ENCODE peak calls at places on chromosomes 2 and 18, in four cellular contexts. One of them, this sample, is unnamed.

GRCh38 chr2:236205867-236206645 is 37.9 kb upstream of the GBX2 start:
- DNase-seq in thoracic aorta: no peak
- DNase-seq in A549: no peak
- DNase-seq in IMR-90: no peak
- DNase-seq in this sample: no peak

GRCh38 chr2:172859821-172860707 is 124.4 kb downstream of the RAPGEF4 start:
- DNase-seq in thoracic aorta: no peak
- DNase-seq in A549: no peak
- DNase-seq in IMR-90: no peak
- DNase-seq in this sample: no peak

GRCh38 chr2:30710016-30710415 is 97.2 kb downstream of the CAPN13 start:
- DNase-seq in thoracic aorta: no peak
- DNase-seq in A549: no peak
- DNase-seq in IMR-90: no peak
- DNase-seq in this sample: no peak

GRCh38 chr2:20190862-20191713 is 33.8 kb downstream of the SDC1 start:
- DNase-seq in thoracic aorta: no peak
- DNase-seq in A549: peak
- DNase-seq in IMR-90: no peak
- DNase-seq in this sample: no peak

GRCh38 chr2:162037028-162037795 is 36.8 kb downstream of the DPP4 start:
- DNase-seq in thoracic aorta: no peak
- DNase-seq in A549: no peak
- DNase-seq in IMR-90: no peak
- DNase-seq in this sample: no peak

GRCh38 chr18:45686892-45687611 is 36.9 kb upstream of the SLC14A1 start:
- DNase-seq in thoracic aorta: no peak
- DNase-seq in A549: no peak
- DNase-seq in IMR-90: no peak
- DNase-seq in this sample: no peak

GRCh38 chr2:56168163-56168562 is 15.6 kb upstream of the CCDC85A start:
- DNase-seq in thoracic aorta: no peak
- DNase-seq in A549: no peak
- DNase-seq in IMR-90: no peak
- DNase-seq in this sample: no peak

GRCh38 chr2:47778698-47779415 is 4.1 kb upstream of the MSH6 start:
- DNase-seq in thoracic aorta: no peak
- DNase-seq in A549: no peak
- DNase-seq in IMR-90: no peak
- DNase-seq in this sample: no peak

GRCh38 chr2:164661349-164661748 is 40.1 kb upstream of the GRB14 start:
- DNase-seq in thoracic aorta: no peak
- DNase-seq in A549: peak
- DNase-seq in IMR-90: peak
- DNase-seq in this sample: no peak

GRCh38 chr2:85314884-85315242 is 12.9 kb downstream of the TGOLN2 start:
- DNase-seq in thoracic aorta: no peak
- DNase-seq in A549: no peak
- DNase-seq in IMR-90: no peak
- DNase-seq in this sample: no peak

GRCh38 chr18:36901277-36901701 is 72.4 kb downstream of the KIAA1328 start:
- DNase-seq in thoracic aorta: no peak
- DNase-seq in A549: no peak
- DNase-seq in IMR-90: peak
- DNase-seq in this sample: no peak

GRCh38 chr2:134778372-134778771 is 59.6 kb upstream of the TMEM163 start:
- DNase-seq in thoracic aorta: no peak
- DNase-seq in A549: peak
- DNase-seq in IMR-90: no peak
- DNase-seq in this sample: no peak
- TF ChIP-seq CTCF in thoracic aorta: no peak
- TF ChIP-seq CTCF in A549: peak
- TF ChIP-seq CTCF in IMR-90: no peak
- TF ChIP-seq CTCF in this sample: no peak

DNA sequence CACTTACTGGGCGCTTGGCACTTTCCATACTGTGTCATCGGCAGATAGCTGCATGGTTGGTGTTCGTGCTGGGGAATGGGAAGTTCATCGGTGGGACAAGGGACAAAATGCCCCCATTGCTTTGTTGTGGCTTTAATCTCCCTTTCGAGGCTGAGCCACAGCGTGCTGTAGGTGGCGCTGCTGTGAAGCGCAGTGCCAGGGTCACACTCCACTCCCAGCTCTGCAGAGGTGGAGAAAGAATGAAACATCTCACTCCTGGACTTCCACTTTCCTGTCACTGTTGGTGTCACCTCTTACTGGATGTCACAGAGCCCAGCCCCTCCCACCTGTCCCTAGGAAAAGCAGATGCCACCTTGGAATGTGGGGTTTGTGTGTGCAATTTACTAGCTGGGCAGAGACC is 8.7 kb downstream of the TYMS start:
- DNase-seq in thoracic aorta: no peak
- DNase-seq in A549: no peak
- DNase-seq in IMR-90: no peak
- DNase-seq in this sample: no peak
- TF ChIP-seq CTCF in thoracic aorta: no peak
- TF ChIP-seq CTCF in A549: no peak
- TF ChIP-seq CTCF in IMR-90: peak
- TF ChIP-seq CTCF in this sample: no peak

GRCh38 chr2:241859436-241860183 is 916 bp upstream of the PDCD1 start:
- DNase-seq in thoracic aorta: no peak
- DNase-seq in A549: no peak
- DNase-seq in IMR-90: peak
- DNase-seq in this sample: no peak
- TF ChIP-seq CTCF in thoracic aorta: no peak
- TF ChIP-seq CTCF in A549: no peak
- TF ChIP-seq CTCF in IMR-90: peak
- TF ChIP-seq CTCF in this sample: no peak

DNA sequence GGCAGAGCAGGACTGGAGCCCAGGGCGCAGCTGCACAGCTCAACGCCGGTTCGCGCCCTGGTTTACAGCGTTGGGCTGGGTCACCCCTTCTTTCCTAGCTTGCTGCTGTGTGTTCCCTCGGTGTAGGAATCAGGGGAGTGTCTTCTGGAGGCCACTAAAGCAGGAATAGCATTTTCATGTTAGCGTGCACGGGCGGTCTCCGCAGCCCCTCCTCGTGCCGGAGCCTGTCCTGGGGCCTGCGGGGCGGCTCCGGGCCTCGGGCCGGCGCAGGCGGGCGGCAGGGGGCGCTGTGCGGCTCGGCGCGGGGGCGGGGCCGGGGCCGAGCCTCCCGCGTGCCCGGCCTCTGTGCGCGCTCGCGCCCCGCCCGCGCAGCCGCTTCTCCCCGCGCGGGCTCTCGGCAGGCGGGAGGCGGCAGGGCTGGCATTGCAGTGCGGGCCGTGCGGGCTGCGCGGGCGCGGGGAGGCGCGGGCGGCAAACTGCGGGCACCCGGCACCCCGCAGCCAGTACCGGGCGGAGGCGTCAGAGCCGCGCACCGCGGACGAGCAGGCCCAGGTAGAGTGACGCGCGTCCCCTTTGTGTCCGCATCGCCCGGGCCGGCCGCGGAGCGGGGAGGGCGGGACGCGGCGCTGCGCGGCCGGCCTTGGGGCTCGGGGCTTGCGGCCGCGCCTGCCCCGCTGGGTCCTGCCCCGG is at the start of gene RNF144A:
- DNase-seq in thoracic aorta: no peak
- DNase-seq in A549: peak
- DNase-seq in IMR-90: peak
- DNase-seq in this sample: no peak
- TF ChIP-seq CTCF in thoracic aorta: peak
- TF ChIP-seq CTCF in A549: peak
- TF ChIP-seq CTCF in IMR-90: peak
- TF ChIP-seq CTCF in this sample: no peak

DNA sequence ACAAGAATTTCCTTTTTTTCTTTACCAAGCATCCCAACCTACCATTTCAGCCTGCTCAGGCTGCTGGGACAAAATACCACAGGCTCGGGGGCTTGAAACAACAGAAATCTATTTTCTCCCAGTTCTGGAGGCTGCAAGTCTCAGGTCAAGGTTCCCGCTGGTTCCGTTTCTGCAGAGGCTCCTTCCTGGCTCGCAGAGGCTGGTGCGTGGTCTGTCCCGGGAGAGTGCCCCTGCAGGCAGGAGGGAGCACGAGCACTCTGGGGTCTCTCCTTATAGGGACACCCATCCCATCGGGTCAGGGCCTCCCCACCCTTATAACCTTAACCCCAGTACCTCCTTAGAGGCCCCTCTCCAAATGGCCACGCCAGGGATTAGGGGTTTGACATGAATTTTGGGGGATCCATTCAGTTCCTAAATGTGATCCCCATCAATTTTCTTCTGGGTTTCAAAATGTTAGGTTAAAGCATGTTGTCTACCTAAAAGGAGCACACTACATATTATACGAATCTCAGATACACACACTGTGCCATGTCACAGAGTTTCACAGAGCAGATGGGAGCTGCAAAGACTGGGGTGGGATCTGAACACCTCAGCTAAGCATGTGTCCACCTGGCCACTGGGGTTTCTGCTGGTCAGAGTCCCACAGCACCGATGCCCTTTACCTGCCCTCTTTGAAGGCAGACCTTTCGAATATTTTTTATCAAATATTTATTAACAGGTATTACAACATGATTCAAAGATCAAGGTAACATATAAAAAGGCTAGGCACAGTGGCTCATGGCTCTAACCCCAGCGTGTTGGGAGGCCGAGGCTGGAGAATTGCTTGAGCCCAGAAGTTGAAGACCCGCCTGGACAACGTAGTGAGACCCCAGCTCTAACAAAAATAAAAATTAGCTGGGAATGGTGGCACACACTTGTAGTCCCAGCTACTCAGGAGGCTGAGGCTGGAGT is 17.6 kb upstream of the ADI1 start:
- DNase-seq in thoracic aorta: no peak
- DNase-seq in A549: peak
- DNase-seq in IMR-90: peak
- DNase-seq in this sample: no peak
- TF ChIP-seq CTCF in thoracic aorta: peak
- TF ChIP-seq CTCF in A549: peak
- TF ChIP-seq CTCF in IMR-90: peak
- TF ChIP-seq CTCF in this sample: no peak

DNA sequence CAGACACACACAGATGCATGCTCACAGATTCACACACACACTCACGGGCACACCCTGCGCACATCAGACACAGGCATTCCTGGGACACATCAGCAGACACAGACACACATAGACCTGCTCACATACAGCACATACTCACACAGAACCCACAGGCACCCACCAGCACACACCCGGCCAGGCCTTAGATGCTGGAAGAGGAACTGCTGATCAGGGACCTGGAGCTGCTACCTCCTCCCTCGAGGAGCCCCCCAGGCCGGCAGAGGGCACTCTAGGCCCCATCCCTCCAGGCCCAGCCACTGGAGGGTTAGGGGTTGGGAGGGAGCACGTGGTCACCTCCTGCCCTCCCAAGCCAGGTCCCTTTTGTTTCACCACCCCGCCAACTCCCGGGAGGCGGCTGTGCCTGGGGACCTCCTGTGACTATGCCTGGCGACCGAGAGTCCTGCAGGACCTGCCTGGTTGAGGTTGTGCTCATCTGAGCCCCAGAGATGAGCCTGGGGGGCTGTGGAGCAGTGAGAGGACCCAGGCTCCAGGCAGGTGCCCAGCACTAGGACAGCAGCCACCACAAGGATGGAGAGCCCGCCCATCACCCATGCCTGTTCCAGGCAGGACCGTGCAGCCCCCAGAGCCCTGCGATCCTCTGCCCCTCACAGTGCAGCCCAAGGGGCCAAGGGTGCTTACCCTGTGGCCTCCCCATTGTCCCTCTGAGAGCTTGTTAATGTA is 21.0 kb upstream of the PTMA start:
- DNase-seq in thoracic aorta: no peak
- DNase-seq in A549: peak
- DNase-seq in IMR-90: no peak
- DNase-seq in this sample: no peak
- TF ChIP-seq CTCF in thoracic aorta: peak
- TF ChIP-seq CTCF in A549: peak
- TF ChIP-seq CTCF in IMR-90: peak
- TF ChIP-seq CTCF in this sample: no peak

DNA sequence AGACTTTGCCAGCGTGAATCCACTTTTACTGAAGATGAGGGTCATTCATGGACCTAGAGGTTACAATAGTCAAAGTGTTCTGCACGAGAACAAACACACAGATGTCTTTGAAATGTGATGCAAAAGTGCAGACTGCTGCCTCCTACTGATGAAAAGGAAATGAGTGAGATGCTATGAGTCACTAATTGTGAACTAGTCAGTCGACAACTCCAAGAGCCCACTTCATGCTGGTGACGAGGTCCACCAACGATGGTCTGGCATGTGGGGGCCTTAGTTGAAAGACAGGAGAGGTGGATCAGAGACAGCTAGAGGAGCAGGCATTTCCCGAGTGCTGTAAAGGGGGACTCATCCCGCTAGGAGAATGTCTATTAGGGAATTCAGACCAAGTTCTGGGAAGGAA is 17.1 kb upstream of the ZNF236 start:
- DNase-seq in thoracic aorta: no peak
- DNase-seq in A549: no peak
- DNase-seq in IMR-90: peak
- DNase-seq in this sample: no peak
- TF ChIP-seq CTCF in thoracic aorta: no peak
- TF ChIP-seq CTCF in A549: no peak
- TF ChIP-seq CTCF in IMR-90: peak
- TF ChIP-seq CTCF in this sample: no peak

DNA sequence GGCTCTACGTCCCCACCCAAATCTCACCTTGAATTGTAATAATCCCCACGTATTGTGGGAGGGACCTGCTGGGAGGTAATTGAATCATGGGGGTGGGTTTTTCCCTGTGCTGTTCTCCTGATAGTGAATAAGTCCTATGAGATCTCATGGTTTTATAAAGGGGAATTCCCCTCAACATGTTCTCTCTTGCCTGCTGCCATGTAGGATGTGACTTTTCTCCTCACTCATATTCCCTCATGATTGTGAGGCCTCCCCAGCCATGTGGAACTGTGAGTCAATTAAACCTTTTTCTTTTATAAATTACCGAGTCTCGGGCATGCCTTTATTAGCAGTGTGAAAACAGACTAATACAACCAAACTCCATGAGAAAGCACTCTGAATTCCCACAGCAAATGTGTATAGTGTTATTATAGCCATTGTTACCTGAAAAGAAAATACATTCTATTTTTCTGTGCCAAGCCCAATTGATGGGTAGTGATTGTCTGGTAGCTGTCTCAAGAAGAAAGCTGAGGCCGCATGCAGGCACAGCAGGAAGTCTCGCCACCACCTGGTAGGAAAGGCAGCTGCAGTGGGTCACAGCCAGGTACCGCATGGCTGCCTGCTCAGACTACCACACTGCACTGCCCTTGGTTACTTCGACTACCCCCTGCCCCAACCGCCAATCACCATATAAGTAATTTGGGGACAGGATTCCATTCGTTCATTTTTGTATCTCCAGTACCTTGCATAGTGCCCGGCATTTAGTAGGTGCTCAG is 10.3 kb upstream of the ZBTB7C start:
- DNase-seq in thoracic aorta: no peak
- DNase-seq in A549: no peak
- DNase-seq in IMR-90: no peak
- DNase-seq in this sample: no peak
- TF ChIP-seq CTCF in thoracic aorta: no peak
- TF ChIP-seq CTCF in A549: no peak
- TF ChIP-seq CTCF in IMR-90: no peak
- TF ChIP-seq CTCF in this sample: no peak